ENCODE peak calls at places on chromosomes 4 and X, in five cellular contexts. Z, J, W, S and H are unnamed samples.
A peak's percentile ranks its signal among the peaks of the same experiment; 100 is the strongest.

GRCh38 chr4:185488650-185489049 is 17.1 kb upstream of the CCDC110 start:
- DNase-seq in Z (no peak), W (no peak), J (no peak), S (no peak), H (no peak)

GRCh38 chr4:26058537-26058936 is 144.5 kb downstream of the SMIM20 start:
- DNase-seq in Z (no peak), W (no peak), S (no peak), J (no peak), H (no peak)

GRCh38 chrX:41027388-41027787 is 57.9 kb upstream of the USP9X start:
- DNase-seq in W (no peak), J (no peak), S (no peak), Z (no peak), H (peak; percentile 10)

GRCh38 chr4:94140998-94141397 is 66.7 kb upstream of the SMARCAD1 start:
- DNase-seq in J (no peak), Z (no peak), S (no peak), W (no peak), H (no peak)

GRCh38 chr4:66606908-66607307 is 936.6 kb upstream of the EPHA5 start:
- DNase-seq in W (no peak), S (no peak), Z (no peak), J (no peak), H (no peak)

GRCh38 chr4:37825943-37826281 is 574 bp upstream of the PGM2 start:
- DNase-seq in S (no peak), W (no peak), Z (peak; percentile 79), J (no peak), H (no peak)

GRCh38 chrX:41984628-41985027 is 61.3 kb upstream of the CASK start:
- DNase-seq in J (peak; percentile 50), W (no peak), S (no peak), Z (no peak), H (no peak)

GRCh38 chr4:140695483-140695882 is 60.7 kb downstream of the TBC1D9 start:
- DNase-seq in Z (no peak), S (no peak), J (no peak), W (no peak), H (no peak)

GRCh38 chrX:49166914-49167739 is 4.6 kb downstream of the MAGIX start:
- DNase-seq in S (peak; percentile 67), W (peak; percentile 34), J (no peak), Z (no peak), H (peak; percentile 28)

GRCh38 chr4:94507708-94508107 is 56.0 kb downstream of the PDLIM5 start:
- DNase-seq in J (peak; percentile 68), S (no peak), Z (no peak), W (no peak), H (no peak)

GRCh38 chrX:54182864-54183613 is at the start of gene FAM120C:
- DNase-seq in Z (peak; percentile 78), W (peak; percentile 18), S (peak; percentile 81), J (no peak), H (peak; percentile 88)

GRCh38 chr4:4320528-4320927 is 30.5 kb downstream of the ZBTB49 start:
- DNase-seq in Z (no peak), S (no peak), J (no peak), W (no peak), H (no peak)

GRCh38 chr4:10608501-10609219 is 75.9 kb downstream of the CLNK start:
- DNase-seq in Z (no peak), J (no peak), S (no peak), W (no peak), H (no peak)

GRCh38 chr4:30870513-30870912 is 150.3 kb downstream of the PCDH7 start:
- DNase-seq in S (no peak), Z (no peak), W (no peak), J (no peak), H (no peak)

GRCh38 chr4:17535906-17536305 is 20.9 kb downstream of the CLRN2 start:
- DNase-seq in Z (no peak), S (no peak), W (no peak), J (no peak), H (no peak)

GRCh38 chrX:51461053-51462050 is 35.0 kb downstream of the NUDT11 start:
- DNase-seq in J (no peak), Z (peak; percentile 7), W (no peak), S (peak; percentile 25), H (peak; percentile 22)

GRCh38 chr4:34046580-34046979 is 2197.7 kb downstream of the ARAP2 start:
- DNase-seq in W (no peak), Z (no peak), J (peak; percentile 56), S (no peak), H (no peak)

GRCh38 chr4:3111461-3111860 is 37.0 kb downstream of the HTT start:
- DNase-seq in Z (no peak), W (no peak), J (no peak), S (no peak), H (no peak)

GRCh38 chr4:3041192-3042142 is 32.9 kb downstream of the HTT-AS start:
- DNase-seq in W (peak; percentile 11), J (no peak), Z (peak; percentile 34), S (peak; percentile 82), H (peak; percentile 64)

GRCh38 chr4:101074326-101074725 is 273.0 kb downstream of the PPP3CA start:
- DNase-seq in Z (no peak), J (no peak), W (no peak), S (no peak), H (no peak)

GRCh38 chr4:6755088-6755753 is 27.3 kb upstream of the KIAA0232 start:
- DNase-seq in J (no peak), Z (no peak), W (no peak), S (no peak), H (no peak)

GRCh38 chrX:100593142-100593541 is 8.4 kb downstream of the TNMD start:
- DNase-seq in Z (no peak), S (no peak), J (no peak), W (no peak), H (no peak)

GRCh38 chrX:149713279-149714050 is 1.6 kb downstream of the MAGEA11 start:
- DNase-seq in Z (no peak), J (no peak), W (no peak), S (no peak), H (no peak)

GRCh38 chr4:1880332-1880731 is 9.1 kb downstream of the NSD2 start:
- DNase-seq in W (no peak), S (no peak), Z (no peak), J (no peak), H (no peak)

GRCh38 chrX:41689711-41690110 is 938 bp downstream of the GPR34 start:
- DNase-seq in S (no peak), W (no peak), Z (no peak), J (no peak), H (no peak)

GRCh38 chrX:8748855-8749254 is 16.9 kb upstream of the ANOS1 start:
- DNase-seq in S (peak; percentile 49), W (no peak), J (no peak), Z (peak; percentile 40), H (peak; percentile 50)

GRCh38 chr4:176186067-176186466 is 9.3 kb downstream of the SPATA4 start:
- DNase-seq in S (no peak), W (no peak), J (no peak), Z (no peak), H (peak; percentile 11)

GRCh38 chr4:107931775-107932321 is 499 bp downstream of the CYP2U1 start:
- DNase-seq in S (peak; percentile 83), W (peak; percentile 2), Z (peak; percentile 57), J (no peak), H (peak; percentile 58)